ENCODE peak calls at places on chromosomes 16 and 17, in six cellular contexts. One of them, this sample, is unnamed.

GRCh38 chr17:33778505-33779398 is 476.3 kb upstream of the CCL2 start:
- DNase-seq in thoracic aorta: no peak
- DNase-seq in neural progenitor cell: peak; percentile 65
- DNase-seq in OCI-LY7: peak; percentile 50
- DNase-seq in adrenal gland: peak; percentile 36
- DNase-seq in heart right ventricle: peak; percentile 34
- DNase-seq in this sample: peak; percentile 44

GRCh38 chr17:27956601-27957445 is 63.7 kb upstream of the LYRM9 start:
- DNase-seq in thoracic aorta: no peak
- DNase-seq in neural progenitor cell: no peak
- DNase-seq in OCI-LY7: no peak
- DNase-seq in adrenal gland: peak; percentile 31
- DNase-seq in heart right ventricle: no peak
- DNase-seq in this sample: no peak

GRCh38 chr17:78774956-78775571 is 7.0 kb downstream of the CYTH1 start:
- DNase-seq in thoracic aorta: no peak
- DNase-seq in neural progenitor cell: no peak
- DNase-seq in OCI-LY7: peak; percentile 60
- DNase-seq in adrenal gland: no peak
- DNase-seq in heart right ventricle: no peak
- DNase-seq in this sample: peak; percentile 10

GRCh38 chr16:64196444-64196843 is 925.4 kb downstream of the CDH11 start:
- DNase-seq in thoracic aorta: no peak
- DNase-seq in neural progenitor cell: no peak
- DNase-seq in OCI-LY7: no peak
- DNase-seq in adrenal gland: no peak
- DNase-seq in heart right ventricle: no peak
- DNase-seq in this sample: no peak

GRCh38 chr16:17493012-17493411 is 22.3 kb upstream of the XYLT1 start:
- DNase-seq in thoracic aorta: no peak
- DNase-seq in neural progenitor cell: no peak
- DNase-seq in OCI-LY7: no peak
- DNase-seq in adrenal gland: no peak
- DNase-seq in heart right ventricle: no peak
- DNase-seq in this sample: no peak

GRCh38 chr16:82971126-82971525 is 344.4 kb downstream of the CDH13 start:
- DNase-seq in thoracic aorta: no peak
- DNase-seq in neural progenitor cell: no peak
- DNase-seq in OCI-LY7: no peak
- DNase-seq in adrenal gland: no peak
- DNase-seq in heart right ventricle: no peak
- DNase-seq in this sample: no peak

GRCh38 chr17:42898147-42898807 is 2.3 kb upstream of the G6PC1 start:
- DNase-seq in thoracic aorta: no peak
- DNase-seq in neural progenitor cell: no peak
- DNase-seq in OCI-LY7: no peak
- DNase-seq in adrenal gland: no peak
- DNase-seq in heart right ventricle: no peak
- DNase-seq in this sample: no peak

GRCh38 chr17:18258356-18259038 is at the start of gene FLII:
- DNase-seq in thoracic aorta: no peak
- DNase-seq in neural progenitor cell: peak; percentile 72
- DNase-seq in OCI-LY7: peak; percentile 60
- DNase-seq in adrenal gland: peak; percentile 45
- DNase-seq in heart right ventricle: peak; percentile 44
- DNase-seq in this sample: peak; percentile 64

GRCh38 chr16:67000384-67001158 is 12.2 kb downstream of the CES4A start:
- DNase-seq in thoracic aorta: no peak
- DNase-seq in neural progenitor cell: peak; percentile 80
- DNase-seq in OCI-LY7: peak; percentile 48
- DNase-seq in adrenal gland: peak; percentile 32
- DNase-seq in heart right ventricle: peak; percentile 22
- DNase-seq in this sample: peak; percentile 92

GRCh38 chr17:78935419-78936323 is 10.5 kb upstream of the TIMP2 start:
- DNase-seq in thoracic aorta: peak; percentile 61
- DNase-seq in neural progenitor cell: no peak
- DNase-seq in OCI-LY7: no peak
- DNase-seq in adrenal gland: peak; percentile 73
- DNase-seq in heart right ventricle: no peak
- DNase-seq in this sample: no peak

GRCh38 chr16:80614908-80615696 is 74.3 kb downstream of the DYNLRB2 start:
- DNase-seq in thoracic aorta: no peak
- DNase-seq in neural progenitor cell: no peak
- DNase-seq in OCI-LY7: no peak
- DNase-seq in adrenal gland: no peak
- DNase-seq in heart right ventricle: no peak
- DNase-seq in this sample: no peak

GRCh38 chr16:5633845-5634440 is 536.3 kb upstream of the EEF2KMT start:
- DNase-seq in thoracic aorta: no peak
- DNase-seq in neural progenitor cell: peak; percentile 77
- DNase-seq in OCI-LY7: peak; percentile 55
- DNase-seq in adrenal gland: no peak
- DNase-seq in heart right ventricle: no peak
- DNase-seq in this sample: no peak

GRCh38 chr17:3730881-3731429 is 7.3 kb downstream of the HASPIN start:
- DNase-seq in thoracic aorta: no peak
- DNase-seq in neural progenitor cell: no peak
- DNase-seq in OCI-LY7: no peak
- DNase-seq in adrenal gland: no peak
- DNase-seq in heart right ventricle: no peak
- DNase-seq in this sample: no peak

GRCh38 chr17:1906622-1907021 is 76.8 kb downstream of the RPA1 start:
- DNase-seq in thoracic aorta: no peak
- DNase-seq in neural progenitor cell: peak; percentile 90
- DNase-seq in OCI-LY7: no peak
- DNase-seq in adrenal gland: no peak
- DNase-seq in heart right ventricle: no peak
- DNase-seq in this sample: no peak

GRCh38 chr16:67157892-67158635 is 1.6 kb downstream of the TRADD start:
- DNase-seq in thoracic aorta: no peak
- DNase-seq in neural progenitor cell: no peak
- DNase-seq in OCI-LY7: no peak
- DNase-seq in adrenal gland: no peak
- DNase-seq in heart right ventricle: no peak
- DNase-seq in this sample: no peak

GRCh38 chr17:82946081-82946480 is 106.3 kb upstream of the ZNF750 start:
- DNase-seq in thoracic aorta: no peak
- DNase-seq in neural progenitor cell: no peak
- DNase-seq in OCI-LY7: no peak
- DNase-seq in adrenal gland: no peak
- DNase-seq in heart right ventricle: no peak
- DNase-seq in this sample: no peak

GRCh38 chr17:27332485-27333409 is 38.8 kb downstream of the WSB1 start:
- DNase-seq in thoracic aorta: peak; percentile 96
- DNase-seq in neural progenitor cell: peak; percentile 97
- DNase-seq in OCI-LY7: peak; percentile 72
- DNase-seq in adrenal gland: peak; percentile 100
- DNase-seq in heart right ventricle: peak; percentile 99
- DNase-seq in this sample: peak; percentile 99

GRCh38 chr16:9840761-9841665 is 341.2 kb downstream of the GRIN2A start:
- DNase-seq in thoracic aorta: no peak
- DNase-seq in neural progenitor cell: no peak
- DNase-seq in OCI-LY7: no peak
- DNase-seq in adrenal gland: no peak
- DNase-seq in heart right ventricle: no peak
- DNase-seq in this sample: no peak

GRCh38 chr17:65163990-65164495 is 26.9 kb downstream of the RGS9 start:
- DNase-seq in thoracic aorta: no peak
- DNase-seq in neural progenitor cell: no peak
- DNase-seq in OCI-LY7: peak; percentile 81
- DNase-seq in adrenal gland: no peak
- DNase-seq in heart right ventricle: no peak
- DNase-seq in this sample: no peak

GRCh38 chr17:80191720-80192265 is 22.0 kb downstream of the CARD14 start:
- DNase-seq in thoracic aorta: no peak
- DNase-seq in neural progenitor cell: no peak
- DNase-seq in OCI-LY7: no peak
- DNase-seq in adrenal gland: no peak
- DNase-seq in heart right ventricle: peak; percentile 24
- DNase-seq in this sample: no peak

GRCh38 chr17:58324409-58325288 is 3.9 kb downstream of the TSPOAP1 start:
- DNase-seq in thoracic aorta: no peak
- DNase-seq in neural progenitor cell: peak; percentile 87
- DNase-seq in OCI-LY7: no peak
- DNase-seq in adrenal gland: peak; percentile 52
- DNase-seq in heart right ventricle: no peak
- DNase-seq in this sample: peak; percentile 73

GRCh38 chr16:85821441-85821901 is 22.0 kb downstream of the COX4I1 start:
- DNase-seq in thoracic aorta: no peak
- DNase-seq in neural progenitor cell: peak; percentile 87
- DNase-seq in OCI-LY7: peak; percentile 90
- DNase-seq in adrenal gland: peak; percentile 82
- DNase-seq in heart right ventricle: peak; percentile 62
- DNase-seq in this sample: peak; percentile 75
- TF ChIP-seq CTCF in thoracic aorta: peak; percentile 93
- TF ChIP-seq CTCF in neural progenitor cell: peak; percentile 97
- TF ChIP-seq CTCF in OCI-LY7: peak; percentile 99
- TF ChIP-seq CTCF in adrenal gland: peak; percentile 89
- TF ChIP-seq CTCF in heart right ventricle: peak; percentile 98
- TF ChIP-seq CTCF in this sample: peak; percentile 98

GRCh38 chr16:57032931-57033330 is 43.6 kb downstream of the NLRC5 start:
- DNase-seq in thoracic aorta: no peak
- DNase-seq in neural progenitor cell: no peak
- DNase-seq in OCI-LY7: no peak
- DNase-seq in adrenal gland: no peak
- DNase-seq in heart right ventricle: no peak
- DNase-seq in this sample: no peak

GRCh38 chr16:57038151-57038550 is 48.8 kb downstream of the NLRC5 start:
- DNase-seq in thoracic aorta: no peak
- DNase-seq in neural progenitor cell: no peak
- DNase-seq in OCI-LY7: no peak
- DNase-seq in adrenal gland: no peak
- DNase-seq in heart right ventricle: no peak
- DNase-seq in this sample: no peak

GRCh38 chr16:57039148-57039812 is 49.9 kb downstream of the NLRC5 start:
- DNase-seq in thoracic aorta: no peak
- DNase-seq in neural progenitor cell: no peak
- DNase-seq in OCI-LY7: peak; percentile 93
- DNase-seq in adrenal gland: no peak
- DNase-seq in heart right ventricle: no peak
- DNase-seq in this sample: no peak

GRCh38 chr16:57036945-57037344 is 47.6 kb downstream of the NLRC5 start:
- DNase-seq in thoracic aorta: no peak
- DNase-seq in neural progenitor cell: no peak
- DNase-seq in OCI-LY7: no peak
- DNase-seq in adrenal gland: no peak
- DNase-seq in heart right ventricle: no peak
- DNase-seq in this sample: no peak

GRCh38 chr16:57036315-57036714 is 47.0 kb downstream of the NLRC5 start:
- DNase-seq in thoracic aorta: no peak
- DNase-seq in neural progenitor cell: no peak
- DNase-seq in OCI-LY7: no peak
- DNase-seq in adrenal gland: no peak
- DNase-seq in heart right ventricle: no peak
- DNase-seq in this sample: no peak
- H3K4me3 ChIP-seq in thoracic aorta: no peak overlapping the region
- H3K4me3 ChIP-seq in neural progenitor cell: no peak overlapping the region
- H3K4me3 ChIP-seq in OCI-LY7: no peak overlapping the region
- H3K4me3 ChIP-seq in adrenal gland: no peak overlapping the region
- H3K4me3 ChIP-seq in heart right ventricle: no peak overlapping the region
- H3K4me3 ChIP-seq in this sample: no peak overlapping the region

GRCh38 chr16:2498531-2499253 is 15.1 kb upstream of the ATP6V0C start:
- DNase-seq in thoracic aorta: no peak
- DNase-seq in neural progenitor cell: no peak
- DNase-seq in OCI-LY7: no peak
- DNase-seq in adrenal gland: no peak
- DNase-seq in heart right ventricle: no peak
- DNase-seq in this sample: peak; percentile 97
- H3K4me1 ChIP-seq in thoracic aorta: peaks cover 48% of the 10 kb centered on the region
- H3K4me1 ChIP-seq in neural progenitor cell: peaks cover 6% of the 10 kb centered on the region
- H3K4me1 ChIP-seq in OCI-LY7: peaks cover 10% of the 10 kb centered on the region
- H3K4me1 ChIP-seq in adrenal gland: no peaks in the 10 kb centered on the region
- H3K4me1 ChIP-seq in heart right ventricle: peaks cover 58% of the 10 kb centered on the region
- H3K4me1 ChIP-seq in this sample: peaks cover 46% of the 10 kb centered on the region

DNA sequence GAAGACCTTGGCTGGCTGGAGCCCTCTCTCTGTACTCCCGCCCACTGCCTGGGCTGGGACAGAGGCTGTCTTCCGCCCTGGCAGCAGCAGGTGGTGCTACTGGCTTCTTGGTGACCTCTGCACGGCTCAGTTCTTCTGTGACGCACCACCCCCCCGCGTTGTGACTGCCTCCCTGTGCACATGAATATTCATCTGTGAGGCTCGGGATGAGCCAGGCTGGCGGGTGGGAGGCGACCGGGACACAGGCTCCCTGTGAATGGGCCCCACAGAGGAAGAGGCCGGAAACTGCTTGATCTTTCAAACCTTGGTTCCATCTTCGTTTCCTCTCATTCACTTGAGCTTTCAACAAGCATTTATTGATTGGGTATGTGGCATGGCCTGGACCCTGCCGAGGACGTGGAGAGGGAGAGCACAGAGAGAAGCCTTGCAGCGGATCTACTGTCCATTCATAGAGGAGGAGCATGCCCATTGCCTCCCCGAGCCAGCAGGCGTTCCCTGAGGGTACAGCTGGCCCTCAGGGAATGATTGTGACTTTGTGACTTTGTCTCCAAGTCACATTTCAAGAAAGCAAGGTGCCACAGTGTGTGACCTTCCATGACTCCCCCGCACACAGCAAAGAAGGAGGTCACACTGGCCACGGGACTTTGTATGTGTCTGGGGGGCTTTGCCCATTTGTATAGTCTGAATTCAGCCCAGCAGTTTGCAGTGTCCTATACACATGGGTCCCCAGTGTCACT is 45.0 kb downstream of the B9D1 start:
- DNase-seq in thoracic aorta: no peak
- DNase-seq in neural progenitor cell: peak; percentile 87
- DNase-seq in OCI-LY7: peak; percentile 91
- DNase-seq in adrenal gland: peak; percentile 96
- DNase-seq in heart right ventricle: peak; percentile 89
- DNase-seq in this sample: peak; percentile 97
- TF ChIP-seq CTCF in thoracic aorta: no peak
- TF ChIP-seq CTCF in neural progenitor cell: peak; percentile 46
- TF ChIP-seq CTCF in OCI-LY7: peak; percentile 75
- TF ChIP-seq CTCF in adrenal gland: peak; percentile 6
- TF ChIP-seq CTCF in heart right ventricle: peak; percentile 18
- TF ChIP-seq CTCF in this sample: peak; percentile 14

GRCh38 chr16:24986512-24987303 is 28.5 kb downstream of the ARHGAP17 start:
- DNase-seq in thoracic aorta: no peak
- DNase-seq in neural progenitor cell: no peak
- DNase-seq in OCI-LY7: no peak
- DNase-seq in adrenal gland: peak; percentile 40
- DNase-seq in heart right ventricle: no peak
- DNase-seq in this sample: no peak

GRCh38 chr16:24990803-24991202 is 24.4 kb downstream of the ARHGAP17 start:
- DNase-seq in thoracic aorta: no peak
- DNase-seq in neural progenitor cell: no peak
- DNase-seq in OCI-LY7: no peak
- DNase-seq in adrenal gland: no peak
- DNase-seq in heart right ventricle: no peak
- DNase-seq in this sample: no peak

GRCh38 chr16:24988593-24989338 is 26.4 kb downstream of the ARHGAP17 start:
- DNase-seq in thoracic aorta: no peak
- DNase-seq in neural progenitor cell: no peak
- DNase-seq in OCI-LY7: peak; percentile 38
- DNase-seq in adrenal gland: peak; percentile 53
- DNase-seq in heart right ventricle: peak; percentile 59
- DNase-seq in this sample: peak; percentile 43

GRCh38 chr16:24989417-24989978 is 25.7 kb downstream of the ARHGAP17 start:
- DNase-seq in thoracic aorta: no peak
- DNase-seq in neural progenitor cell: no peak
- DNase-seq in OCI-LY7: no peak
- DNase-seq in adrenal gland: no peak
- DNase-seq in heart right ventricle: no peak
- DNase-seq in this sample: no peak

GRCh38 chr16:24988137-24988535 is 27.0 kb downstream of the ARHGAP17 start:
- DNase-seq in thoracic aorta: no peak
- DNase-seq in neural progenitor cell: no peak
- DNase-seq in OCI-LY7: no peak
- DNase-seq in adrenal gland: no peak
- DNase-seq in heart right ventricle: no peak
- DNase-seq in this sample: no peak
- H3K4me3 ChIP-seq in thoracic aorta: peak overlapping the region; percentile 10
- H3K4me3 ChIP-seq in neural progenitor cell: no peak overlapping the region
- H3K4me3 ChIP-seq in OCI-LY7: no peak overlapping the region
- H3K4me3 ChIP-seq in adrenal gland: no peak overlapping the region
- H3K4me3 ChIP-seq in heart right ventricle: peak overlapping the region; percentile 14
- H3K4me3 ChIP-seq in this sample: no peak overlapping the region

This sample was measured in thyroid gland.